ENCODE peak calls at places on chromosome 13, in ten cellular contexts. P is NCI-H1417; B is WTC11; O is lung; R is HFF-Myc; J is thoracic aorta; D is cardiac fibroblast; C is NCI-H146; U is BJ; A is CD4-positive, CD25-positive, alpha-beta regulatory T cell. F is an unnamed sample.

GRCh38 chr13:55069746-55070145 is 2041.1 kb downstream of the OLFM4 start:
- DNase-seq in P (no peak), B (no peak), O (no peak), R (no peak), J (no peak), D (no peak), C (no peak), U (no peak), A (no peak), F (no peak)

GRCh38 chr13:75372517-75372916 is 109.5 kb downstream of the TBC1D4 start:
- DNase-seq in P (peak; percentile 37), B (no peak), O (no peak), R (no peak), J (no peak), D (peak; percentile 74), C (peak; percentile 49), U (no peak), A (peak; percentile 56), F (no peak)

GRCh38 chr13:23201870-23202269 is 21.1 kb downstream of the SGCG start:
- DNase-seq in P (no peak), B (no peak), O (no peak), R (no peak), J (no peak), D (no peak), C (no peak), U (no peak), A (no peak), F (no peak)

GRCh38 chr13:33970746-33971145 is 152.8 kb downstream of the RFC3 start:
- DNase-seq in P (no peak), B (no peak), O (no peak), R (no peak), J (no peak), D (no peak), C (no peak), U (no peak), A (no peak), F (no peak)

GRCh38 chr13:72651196-72651595 is 76.2 kb downstream of the MZT1 start:
- DNase-seq in P (peak; percentile 41), B (no peak), O (no peak), R (no peak), J (no peak), D (no peak), C (peak; percentile 32), U (no peak), A (peak; percentile 2), F (no peak)

GRCh38 chr13:80340643-80341097 is 256 bp downstream of the SPRY2 start:
- DNase-seq in P (peak; percentile 89), B (no peak), O (peak; percentile 59), R (no peak), J (no peak), D (no peak), C (no peak), U (no peak), A (no peak), F (peak; percentile 35)

GRCh38 chr13:32019612-32020233 is 11.9 kb upstream of the FRY start:
- DNase-seq in P (peak; percentile 41), B (peak; percentile 58), O (no peak), R (peak; percentile 42), J (no peak), D (peak; percentile 89), C (peak; percentile 53), U (no peak), A (peak; percentile 34), F (peak; percentile 40)

GRCh38 chr13:101875717-101876393 is 423.4 kb downstream of the ITGBL1 start:
- DNase-seq in P (peak; percentile 64), B (no peak), O (no peak), R (no peak), J (no peak), D (peak; percentile 25), C (peak; percentile 98), U (no peak), A (no peak), F (no peak)

GRCh38 chr13:75931116-75931515 is 295.0 kb downstream of the LMO7 start:
- DNase-seq in P (no peak), B (no peak), O (no peak), R (no peak), J (no peak), D (no peak), C (no peak), U (no peak), A (no peak), F (no peak)

GRCh38 chr13:47134939-47135489 is 238.2 kb upstream of the HTR2A start:
- DNase-seq in P (no peak), B (no peak), O (no peak), R (no peak), J (no peak), D (no peak), C (no peak), U (no peak), A (no peak), F (no peak)

GRCh38 chr13:104008571-104009435 is 942.6 kb upstream of the SLC10A2 start:
- DNase-seq in P (no peak), B (no peak), O (no peak), R (no peak), J (no peak), D (peak; percentile 14), C (no peak), U (peak; percentile 42), A (no peak), F (no peak)

GRCh38 chr13:91346848-91347211 is 657 bp upstream of the MIR17HG start:
- DNase-seq in P (no peak), B (peak; percentile 17), O (no peak), R (no peak), J (no peak), D (peak; percentile 4), C (peak; percentile 79), U (no peak), A (peak; percentile 82), F (no peak)

GRCh38 chr13:109768176-109768575 is 18.2 kb downstream of the IRS2 start:
- DNase-seq in P (no peak), B (no peak), O (no peak), R (no peak), J (no peak), D (no peak), C (no peak), U (no peak), A (no peak), F (no peak)

GRCh38 chr13:43185206-43185605 is 161.8 kb downstream of the DNAJC15 start:
- DNase-seq in P (no peak), B (no peak), O (no peak), R (no peak), J (no peak), D (no peak), C (no peak), U (no peak), A (no peak), F (no peak)

GRCh38 chr13:96851856-96852255 is 142.4 kb downstream of the OXGR1 start:
- DNase-seq in P (peak; percentile 19), B (no peak), O (no peak), R (no peak), J (no peak), D (no peak), C (no peak), U (no peak), A (no peak), F (no peak)

GRCh38 chr13:39602614-39603366 is at the start of gene LHFPL6:
- DNase-seq in P (peak; percentile 74), B (peak; percentile 79), O (peak; percentile 78), R (peak; percentile 38), J (peak; percentile 64), D (peak; percentile 85), C (peak; percentile 90), U (no peak), A (peak; percentile 45), F (peak; percentile 70)

F was measured in mucosa of gallbladder.